ENCODE peak calls at places on chromosomes 5 and 9, in four cellular contexts. One of them, this sample, is unnamed.

GRCh38 chr9:20023237-20023928 is 234.5 kb upstream of the SLC24A2 start:
- DNase-seq in A549: no peak
- DNase-seq in pancreas: no peak
- DNase-seq in cardiac muscle cell: no peak
- DNase-seq in this sample: no peak

GRCh38 chr9:127066060-127066774 is 56.2 kb downstream of the ANGPTL2 start:
- DNase-seq in pancreas: no peak
- DNase-seq in A549: no peak
- DNase-seq in cardiac muscle cell: peak; percentile 68
- DNase-seq in this sample: no peak

GRCh38 chr5:134131578-134132350 is 17.3 kb downstream of the TCF7 start:
- DNase-seq in pancreas: peak; percentile 54
- DNase-seq in A549: no peak
- DNase-seq in cardiac muscle cell: no peak
- DNase-seq in this sample: no peak

GRCh38 chr5:9523090-9523813 is 22.6 kb downstream of the SEMA5A start:
- DNase-seq in pancreas: no peak
- DNase-seq in A549: no peak
- DNase-seq in cardiac muscle cell: no peak
- DNase-seq in this sample: no peak

GRCh38 chr5:69509212-69509611 is 16.6 kb downstream of the OCLN start:
- DNase-seq in cardiac muscle cell: no peak
- DNase-seq in A549: no peak
- DNase-seq in pancreas: no peak
- DNase-seq in this sample: no peak

GRCh38 chr9:88258012-88258411 is 119.7 kb upstream of the SPATA31C2 start:
- DNase-seq in pancreas: no peak
- DNase-seq in A549: no peak
- DNase-seq in cardiac muscle cell: peak; percentile 79
- DNase-seq in this sample: peak; percentile 33

GRCh38 chr9:36091028-36091953 is 45.2 kb upstream of the GLIPR2 start:
- DNase-seq in cardiac muscle cell: peak; percentile 73
- DNase-seq in A549: peak; percentile 58
- DNase-seq in pancreas: no peak
- DNase-seq in this sample: no peak

GRCh38 chr9:83656032-83656680 is 33.2 kb downstream of the IDNK start:
- DNase-seq in cardiac muscle cell: no peak
- DNase-seq in pancreas: no peak
- DNase-seq in A549: no peak
- DNase-seq in this sample: no peak

GRCh38 chr5:165188555-165189260 is 1683.3 kb downstream of the MAT2B start:
- DNase-seq in cardiac muscle cell: no peak
- DNase-seq in A549: no peak
- DNase-seq in pancreas: no peak
- DNase-seq in this sample: no peak

GRCh38 chr9:2934883-2935282 is 91.0 kb upstream of the PUM3 start:
- DNase-seq in pancreas: peak; percentile 48
- DNase-seq in A549: no peak
- DNase-seq in cardiac muscle cell: no peak
- DNase-seq in this sample: no peak

GRCh38 chr9:34289159-34289558 is 39.9 kb downstream of the KIF24 start:
- DNase-seq in A549: no peak
- DNase-seq in pancreas: no peak
- DNase-seq in cardiac muscle cell: no peak
- DNase-seq in this sample: no peak

GRCh38 chr9:7578951-7579743 is 220.4 kb downstream of the DMAC1 start:
- DNase-seq in cardiac muscle cell: no peak
- DNase-seq in A549: no peak
- DNase-seq in pancreas: no peak
- DNase-seq in this sample: no peak

GRCh38 chr9:95147452-95147851 is 170.1 kb downstream of the FANCC start:
- DNase-seq in A549: no peak
- DNase-seq in pancreas: no peak
- DNase-seq in cardiac muscle cell: no peak
- DNase-seq in this sample: no peak

GRCh38 chr5:172173771-172174170 is 14.3 kb downstream of the STK10 start:
- DNase-seq in pancreas: no peak
- DNase-seq in cardiac muscle cell: peak; percentile 67
- DNase-seq in A549: no peak
- DNase-seq in this sample: peak; percentile 82

GRCh38 chr5:155193483-155194107 is 180.0 kb downstream of the KIF4B start:
- DNase-seq in A549: no peak
- DNase-seq in cardiac muscle cell: no peak
- DNase-seq in pancreas: no peak
- DNase-seq in this sample: no peak

GRCh38 chr9:14096182-14096922 is 217.6 kb downstream of the NFIB start:
- DNase-seq in cardiac muscle cell: peak; percentile 83
- DNase-seq in A549: peak; percentile 82
- DNase-seq in pancreas: no peak
- DNase-seq in this sample: peak; percentile 46

GRCh38 chr9:120221844-120222243 is 358.1 kb downstream of the CDK5RAP2 start:
- DNase-seq in pancreas: no peak
- DNase-seq in cardiac muscle cell: no peak
- DNase-seq in A549: no peak
- DNase-seq in this sample: no peak

DNA sequence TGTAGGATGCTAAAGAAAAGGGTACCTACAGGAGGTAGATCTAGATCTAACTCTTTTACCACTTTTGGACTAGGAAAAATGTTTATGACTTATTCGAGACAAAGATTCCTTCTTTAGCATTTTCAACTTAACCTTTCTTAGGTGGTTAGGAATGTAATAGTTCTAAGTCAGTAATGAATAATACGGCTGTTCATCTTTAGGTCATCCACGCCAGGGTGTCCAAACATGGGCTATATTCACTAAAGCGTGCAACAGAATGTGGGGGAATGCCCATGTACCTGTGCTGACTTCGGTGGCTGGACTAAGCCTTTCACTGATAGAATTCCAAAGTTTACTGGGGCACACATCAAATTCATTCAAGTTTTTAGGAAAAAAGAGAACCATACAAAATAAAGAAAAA is 164.7 kb downstream of the TSSK1B start:
- DNase-seq in cardiac muscle cell: no peak
- DNase-seq in A549: no peak
- DNase-seq in pancreas: no peak
- DNase-seq in this sample: no peak
- H3K4me1 ChIP-seq in cardiac muscle cell: peaks cover 26% of the 10 kb centered on the region
- H3K4me1 ChIP-seq in A549: no peaks in the 10 kb centered on the region
- H3K4me1 ChIP-seq in pancreas: no peaks in the 10 kb centered on the region
- H3K4me1 ChIP-seq in this sample: peaks cover 75% of the 10 kb centered on the region

DNA sequence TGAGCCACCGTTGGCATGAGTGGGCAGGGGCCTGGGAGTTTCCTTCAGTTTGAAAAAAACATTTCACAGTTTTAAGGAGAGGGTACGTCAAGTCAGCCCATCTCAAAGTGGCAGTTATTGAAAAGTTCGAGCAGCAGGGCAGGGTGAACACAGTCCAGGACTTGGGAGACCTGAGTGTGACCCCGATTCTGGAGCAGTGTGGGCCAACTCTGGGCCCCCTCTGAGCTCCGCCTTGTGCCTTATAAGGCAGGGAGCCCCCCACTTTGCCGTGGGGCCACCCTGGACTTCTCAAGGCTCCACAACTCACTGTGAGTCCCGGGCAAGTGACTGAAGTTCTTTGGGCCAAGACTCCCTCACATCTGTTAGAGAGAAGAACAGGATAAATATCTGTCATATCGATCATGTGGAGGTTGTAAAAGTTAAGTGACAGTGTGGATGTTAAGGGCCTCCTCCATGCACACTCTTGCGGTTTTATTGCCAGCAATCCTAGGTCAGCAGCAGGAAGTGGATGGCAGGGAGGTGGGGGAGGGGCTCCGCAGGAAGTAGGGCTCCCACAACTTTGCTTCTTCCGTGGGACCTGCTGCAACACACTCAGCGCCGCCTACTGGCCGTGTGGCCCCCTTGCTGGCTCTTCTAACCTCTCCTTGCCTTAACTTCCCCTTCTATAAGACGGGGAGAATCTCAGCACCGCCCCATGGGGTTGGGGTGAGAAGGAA is 38.4 kb downstream of the HRH2 start:
- DNase-seq in pancreas: peak; percentile 48
- DNase-seq in cardiac muscle cell: peak; percentile 49
- DNase-seq in A549: peak; percentile 73
- DNase-seq in this sample: no peak
- TF ChIP-seq CTCF in pancreas: no peak
- TF ChIP-seq CTCF in cardiac muscle cell: peak; percentile 56
- TF ChIP-seq CTCF in A549: peak; percentile 50
- TF ChIP-seq CTCF in this sample: peak; percentile 54

GRCh38 chr5:78376315-78376714 is 15.9 kb downstream of the SCAMP1 start:
- DNase-seq in pancreas: no peak
- DNase-seq in cardiac muscle cell: no peak
- DNase-seq in A549: no peak
- DNase-seq in this sample: no peak
- H3K4me1 ChIP-seq in pancreas: peaks cover 18% of the 10 kb centered on the region
- H3K4me1 ChIP-seq in cardiac muscle cell: peaks cover 15% of the 10 kb centered on the region
- H3K4me1 ChIP-seq in A549: peaks cover 11% of the 10 kb centered on the region
- H3K4me1 ChIP-seq in this sample: no peaks in the 10 kb centered on the region

DNA sequence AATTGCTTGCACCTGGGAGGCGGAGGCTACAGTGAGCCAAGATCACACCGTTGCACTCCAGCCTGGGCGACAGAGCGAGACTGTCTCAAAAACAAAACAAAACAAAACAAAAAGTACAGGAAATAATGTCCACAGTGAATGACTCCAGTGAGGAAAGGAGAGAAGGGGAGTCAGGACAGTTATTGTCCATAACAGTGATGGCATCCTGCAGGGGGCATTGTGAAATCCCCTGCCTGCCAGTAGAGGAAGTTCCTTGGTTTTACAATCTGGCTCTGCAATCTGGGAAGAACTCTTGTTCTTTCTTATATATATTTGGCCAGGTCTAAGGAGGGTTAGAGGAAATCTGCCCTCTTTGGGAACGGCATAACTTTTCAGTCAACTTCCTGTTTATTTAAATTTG is 8.2 kb downstream of the SH3GL2 start:
- DNase-seq in A549: no peak
- DNase-seq in cardiac muscle cell: no peak
- DNase-seq in pancreas: no peak
- DNase-seq in this sample: no peak
- TF ChIP-seq CTCF in A549: no peak
- TF ChIP-seq CTCF in cardiac muscle cell: no peak
- TF ChIP-seq CTCF in pancreas: no peak
- TF ChIP-seq CTCF in this sample: no peak

GRCh38 chr9:90057361-90057760 is 452.5 kb downstream of the GADD45G start:
- DNase-seq in pancreas: no peak
- DNase-seq in A549: no peak
- DNase-seq in cardiac muscle cell: no peak
- DNase-seq in this sample: no peak

GRCh38 chr9:90054810-90055209 is 450.0 kb downstream of the GADD45G start:
- DNase-seq in cardiac muscle cell: no peak
- DNase-seq in pancreas: no peak
- DNase-seq in A549: no peak
- DNase-seq in this sample: no peak

GRCh38 chr9:90053027-90053426 is 448.2 kb downstream of the GADD45G start:
- DNase-seq in pancreas: no peak
- DNase-seq in A549: peak; percentile 22
- DNase-seq in cardiac muscle cell: no peak
- DNase-seq in this sample: no peak

GRCh38 chr9:90058364-90058763 is 453.6 kb downstream of the GADD45G start:
- DNase-seq in pancreas: no peak
- DNase-seq in A549: no peak
- DNase-seq in cardiac muscle cell: no peak
- DNase-seq in this sample: no peak

GRCh38 chr9:90055226-90055625 is 450.4 kb downstream of the GADD45G start:
- DNase-seq in A549: no peak
- DNase-seq in cardiac muscle cell: no peak
- DNase-seq in pancreas: no peak
- DNase-seq in this sample: no peak
- H3K4me1 ChIP-seq in A549: no peaks in the 10 kb centered on the region
- H3K4me1 ChIP-seq in cardiac muscle cell: no peaks in the 10 kb centered on the region
- H3K4me1 ChIP-seq in pancreas: peaks cover 16% of the 10 kb centered on the region
- H3K4me1 ChIP-seq in this sample: no peaks in the 10 kb centered on the region

This sample was measured in foreskin keratinocyte.